ENCODE peak calls at places on chromosomes 13 and 19, in four cellular contexts. U, H, B and W are unnamed samples.

GRCh38 chr13:50732712-50733111 is 110.8 kb downstream of the DLEU7 start:
- DNase-seq in H (no peak), U (no peak), B (no peak), W (no peak)

GRCh38 chr13:112209731-112210130 is 142.8 kb downstream of the SOX1 start:
- DNase-seq in U (no peak), B (no peak), H (no peak), W (no peak)

GRCh38 chr19:7519411-7520130 is 2.9 kb upstream of the MCOLN1 start:
- DNase-seq in U (no peak), B (no peak), H (no peak), W (no peak)

GRCh38 chr19:15181394-15181793 is 19.4 kb downstream of the NOTCH3 start:
- DNase-seq in U (no peak), H (no peak), B (no peak), W (no peak)

GRCh38 chr19:46748325-46749109 is 2.3 kb upstream of the STRN4 start:
- DNase-seq in U (peak), B (peak), H (peak), W (no peak)

GRCh38 chr19:7783991-7784421 is 21.0 kb downstream of the CLEC4M start:
- DNase-seq in U (no peak), H (no peak), B (no peak), W (no peak)

GRCh38 chr13:108360139-108360538 is 90.6 kb downstream of the TNFSF13B start:
- DNase-seq in H (no peak), B (no peak), U (no peak), W (no peak)

GRCh38 chr19:18496167-18496979 is 25.5 kb downstream of the ELL start:
- DNase-seq in B (peak), U (peak), H (peak), W (no peak)

GRCh38 chr19:8571006-8571411 is 6.2 kb downstream of the MYO1F start:
- DNase-seq in B (no peak), H (no peak), U (peak), W (no peak)

GRCh38 chr13:45341799-45342584 is 1.0 kb upstream of the TPT1 start:
- DNase-seq in B (peak), H (no peak), U (no peak), W (no peak)